ENCODE peak calls at places on chromosomes 1 and 21, in five cellular contexts. P is pancreas; L is heart left ventricle; W is CD4-positive, alpha-beta T cell; V is naive thymus-derived CD4-positive, alpha-beta T cell. C is an unnamed sample.

GRCh38 chr1:26788836-26789611 is 1.3 kb downstream of the PIGV start:
- DNase-seq in P (peak; percentile 80), L (peak; percentile 90), W (peak; percentile 86), V (peak; percentile 61), C (peak; percentile 92)

GRCh38 chr1:58979085-58979484 is 195.2 kb upstream of the JUN start:
- DNase-seq in P (no peak), L (no peak), W (no peak), V (no peak), C (peak; percentile 14)

GRCh38 chr1:20158358-20159070 is 19.4 kb downstream of the PLA2G2F start:
- DNase-seq in P (no peak), L (no peak), W (no peak), V (no peak), C (no peak)

GRCh38 chr1:55056632-55056992 is 17.3 kb downstream of the PCSK9 start:
- DNase-seq in P (no peak), L (no peak), W (no peak), V (no peak), C (no peak)

GRCh38 chr1:177650947-177651346 is 318.9 kb downstream of the SEC16B start:
- DNase-seq in P (peak; percentile 21), L (no peak), W (no peak), V (no peak), C (no peak)

GRCh38 chr1:154975409-154976205 is 1.1 kb downstream of the CKS1B start:
- DNase-seq in P (peak; percentile 53), L (no peak), W (no peak), V (no peak), C (no peak)

GRCh38 chr1:202013601-202014000 is 3.2 kb downstream of the ELF3 start:
- DNase-seq in P (no peak), L (no peak), W (no peak), V (no peak), C (no peak)

GRCh38 chr1:89746424-89747149 is 74.2 kb upstream of the LRRC8D start:
- DNase-seq in P (no peak), L (no peak), W (no peak), V (no peak), C (no peak)

GRCh38 chr1:85743814-85744213 is 35.6 kb upstream of the ZNHIT6 start:
- DNase-seq in P (no peak), L (no peak), W (no peak), V (no peak), C (no peak)

GRCh38 chr21:14361958-14362357 is 21.0 kb downstream of the HSPA13 start:
- DNase-seq in P (no peak), L (no peak), W (no peak), V (no peak), C (peak; percentile 74)

GRCh38 chr1:89170171-89171066 is 5.4 kb downstream of the GBP7 start:
- DNase-seq in P (no peak), L (no peak), W (no peak), V (no peak), C (no peak)

GRCh38 chr1:29247044-29247443 is 10.7 kb downstream of the PTPRU start:
- DNase-seq in P (no peak), L (no peak), W (no peak), V (no peak), C (no peak)

GRCh38 chr1:29248409-29248808 is 12.1 kb downstream of the PTPRU start:
- DNase-seq in P (no peak), L (no peak), W (no peak), V (no peak), C (no peak)

GRCh38 chr1:29247874-29248273 is 11.6 kb downstream of the PTPRU start:
- DNase-seq in P (no peak), L (no peak), W (no peak), V (no peak), C (no peak)

GRCh38 chr1:29249951-29250581 is 13.7 kb downstream of the PTPRU start:
- DNase-seq in P (no peak), L (no peak), W (no peak), V (no peak), C (no peak)

GRCh38 chr1:29249170-29249691 is 12.9 kb downstream of the PTPRU start:
- DNase-seq in P (no peak), L (no peak), W (no peak), V (no peak), C (no peak)
- H3K27ac ChIP-seq in P (no peak overlapping the region), L (no peak overlapping the region), W (no peak overlapping the region), V (no peak overlapping the region), C (no peak overlapping the region)

DNA sequence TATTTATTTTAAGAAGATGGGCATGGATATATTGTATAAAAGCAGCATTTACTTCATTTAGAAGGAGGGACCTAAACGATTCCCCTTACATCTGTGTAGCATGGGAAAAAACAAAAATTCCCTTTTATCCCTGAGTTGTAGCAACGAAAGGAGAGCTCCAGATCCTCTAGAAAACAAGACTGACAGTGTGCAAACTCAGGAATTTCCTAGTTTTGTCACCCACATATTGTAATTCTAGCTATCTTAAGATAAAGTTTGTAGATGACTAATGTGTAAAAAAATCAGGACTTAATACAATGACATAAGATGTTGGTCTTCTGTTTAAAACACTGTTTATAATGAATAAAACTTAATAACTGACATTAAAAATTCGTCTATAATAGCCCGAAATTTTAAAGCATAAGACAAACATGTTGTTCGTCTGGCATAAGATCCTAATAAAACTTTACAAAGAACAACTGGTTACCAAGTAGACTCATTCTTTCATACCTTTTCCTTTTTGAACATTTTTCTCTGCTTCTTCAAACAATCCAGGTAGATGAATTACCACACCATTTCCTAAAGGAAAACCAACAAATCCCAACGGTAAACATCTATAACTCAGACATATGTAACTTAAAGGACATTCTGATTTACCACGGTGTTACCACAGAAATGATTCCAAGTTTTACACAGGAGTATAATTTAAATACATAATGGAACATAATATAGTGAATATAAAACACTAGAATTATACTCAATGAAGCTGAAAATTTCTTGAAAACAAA is 15.2 kb downstream of the ADSS2 start:
- DNase-seq in P (no peak), L (no peak), W (no peak), V (no peak), C (no peak)
- H3K27ac ChIP-seq in P (no peak overlapping the region), L (no peak overlapping the region), W (no peak overlapping the region), V (no peak overlapping the region), C (no peak overlapping the region)

GRCh38 chr1:1156140-1157032 is 17.3 kb upstream of the TTLL10 start:
- DNase-seq in P (no peak), L (no peak), W (no peak), V (no peak), C (no peak)
- H3K27ac ChIP-seq in P (no peak overlapping the region), L (no peak overlapping the region), W (no peak overlapping the region), V (no peak overlapping the region), C (no peak overlapping the region)

DNA sequence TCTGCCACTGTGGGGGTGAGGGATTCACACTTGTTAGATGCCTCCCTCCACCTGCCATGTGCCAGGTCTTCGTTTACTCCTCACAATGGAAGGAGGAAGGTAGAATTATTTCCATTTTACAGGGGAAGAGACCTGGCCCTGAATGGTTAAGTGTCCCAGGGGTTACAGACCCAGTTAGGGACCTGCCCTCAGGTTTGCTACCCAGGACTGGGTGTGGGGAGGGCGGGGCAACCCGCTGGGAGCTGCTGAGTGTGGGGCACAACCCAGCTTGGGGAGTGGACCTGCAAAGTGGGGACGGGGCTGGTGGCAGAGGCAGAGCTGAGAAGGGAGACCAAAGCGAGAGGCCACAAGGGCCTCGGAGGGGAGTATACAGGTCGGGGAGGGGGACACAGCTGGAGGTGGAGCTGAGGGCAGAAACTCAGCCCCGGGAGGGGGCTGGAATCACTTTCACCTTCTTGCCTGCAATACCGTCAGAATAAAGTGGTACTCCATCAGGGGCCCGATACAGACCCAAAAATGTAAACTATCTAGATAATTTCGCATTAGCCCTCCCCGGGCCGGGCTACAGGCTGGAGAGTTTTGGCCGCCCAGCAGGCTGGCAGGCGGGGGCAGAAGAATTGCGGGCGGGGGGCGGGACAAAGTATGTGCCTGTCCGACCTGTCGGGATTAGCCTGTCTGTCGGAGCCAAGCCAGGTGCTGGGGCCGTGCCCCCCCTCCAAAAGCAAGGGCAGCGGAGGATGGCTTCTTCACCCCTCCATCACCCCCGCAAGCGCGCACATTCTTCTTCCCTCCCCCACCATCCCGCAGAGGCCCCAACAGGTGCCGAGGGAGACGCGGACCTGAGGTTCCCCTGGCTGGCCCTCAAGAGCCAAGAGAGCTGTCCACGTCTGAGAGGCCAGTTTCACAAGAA is 1.4 kb downstream of the RSPO1 start:
- DNase-seq in P (no peak), L (no peak), W (no peak), V (no peak), C (no peak)
- H3K27ac ChIP-seq in P (no peak overlapping the region), L (no peak overlapping the region), W (no peak overlapping the region), V (no peak overlapping the region), C (no peak overlapping the region)

C was measured in HL-60.